ENCODE peak calls at places on chromosomes 1 and 21, in ten cellular contexts. One of them, this sample, is unnamed.

GRCh38 chr1:8165595-8166360 is 139.7 kb upstream of the ERRFI1 start:
- DNase-seq in AG04450: no peak
- DNase-seq in brain microvascular endothelial cell: no peak
- DNase-seq in dorsolateral prefrontal cortex: no peak
- DNase-seq in upper lobe of right lung: no peak
- DNase-seq in tibial nerve: no peak
- DNase-seq in kidney: no peak
- DNase-seq in PC-3: no peak
- DNase-seq in OCI-LY7: peak; percentile 5
- DNase-seq in LNCaP clone FGC: no peak
- DNase-seq in this sample: no peak

GRCh38 chr1:117061986-117062415 is 1.9 kb downstream of the TTF2 start:
- DNase-seq in OCI-LY7: no peak
- DNase-seq in dorsolateral prefrontal cortex: no peak
- DNase-seq in PC-3: peak; percentile 28
- DNase-seq in AG04450: peak; percentile 29
- DNase-seq in kidney: no peak
- DNase-seq in brain microvascular endothelial cell: peak; percentile 83
- DNase-seq in upper lobe of right lung: no peak
- DNase-seq in tibial nerve: no peak
- DNase-seq in LNCaP clone FGC: no peak
- DNase-seq in this sample: peak; percentile 25

GRCh38 chr1:234702342-234703000 is 92.5 kb upstream of the IRF2BP2 start:
- DNase-seq in upper lobe of right lung: no peak
- DNase-seq in OCI-LY7: no peak
- DNase-seq in tibial nerve: peak; percentile 49
- DNase-seq in dorsolateral prefrontal cortex: no peak
- DNase-seq in PC-3: no peak
- DNase-seq in AG04450: no peak
- DNase-seq in brain microvascular endothelial cell: no peak
- DNase-seq in kidney: no peak
- DNase-seq in LNCaP clone FGC: no peak
- DNase-seq in this sample: no peak

GRCh38 chr1:231021540-231022031 is 18.5 kb downstream of the FAM89A start:
- DNase-seq in upper lobe of right lung: no peak
- DNase-seq in tibial nerve: no peak
- DNase-seq in LNCaP clone FGC: no peak
- DNase-seq in AG04450: no peak
- DNase-seq in dorsolateral prefrontal cortex: no peak
- DNase-seq in brain microvascular endothelial cell: peak; percentile 61
- DNase-seq in PC-3: peak; percentile 55
- DNase-seq in OCI-LY7: no peak
- DNase-seq in kidney: no peak
- DNase-seq in this sample: no peak

GRCh38 chr1:152050886-152051764 is 14.3 kb upstream of the S100A11 start:
- DNase-seq in OCI-LY7: no peak
- DNase-seq in dorsolateral prefrontal cortex: no peak
- DNase-seq in AG04450: no peak
- DNase-seq in kidney: no peak
- DNase-seq in brain microvascular endothelial cell: no peak
- DNase-seq in PC-3: peak; percentile 44
- DNase-seq in upper lobe of right lung: no peak
- DNase-seq in LNCaP clone FGC: no peak
- DNase-seq in tibial nerve: no peak
- DNase-seq in this sample: no peak

GRCh38 chr1:182781849-182782586 is 7.6 kb upstream of the NPL start:
- DNase-seq in OCI-LY7: peak; percentile 86
- DNase-seq in dorsolateral prefrontal cortex: peak; percentile 64
- DNase-seq in LNCaP clone FGC: peak; percentile 49
- DNase-seq in upper lobe of right lung: peak; percentile 80
- DNase-seq in AG04450: no peak
- DNase-seq in tibial nerve: peak; percentile 45
- DNase-seq in PC-3: peak; percentile 59
- DNase-seq in kidney: peak; percentile 77
- DNase-seq in brain microvascular endothelial cell: peak; percentile 35
- DNase-seq in this sample: no peak

GRCh38 chr1:88061106-88061829 is 622.8 kb upstream of the PKN2 start:
- DNase-seq in brain microvascular endothelial cell: peak; percentile 57
- DNase-seq in kidney: no peak
- DNase-seq in OCI-LY7: peak; percentile 19
- DNase-seq in upper lobe of right lung: no peak
- DNase-seq in dorsolateral prefrontal cortex: no peak
- DNase-seq in AG04450: peak; percentile 20
- DNase-seq in PC-3: peak; percentile 84
- DNase-seq in LNCaP clone FGC: peak; percentile 0
- DNase-seq in tibial nerve: peak; percentile 23
- DNase-seq in this sample: peak; percentile 39

GRCh38 chr1:1430114-1430982 is 5.1 kb upstream of the VWA1 start:
- DNase-seq in LNCaP clone FGC: no peak
- DNase-seq in AG04450: no peak
- DNase-seq in PC-3: no peak
- DNase-seq in brain microvascular endothelial cell: no peak
- DNase-seq in OCI-LY7: no peak
- DNase-seq in dorsolateral prefrontal cortex: peak; percentile 73
- DNase-seq in upper lobe of right lung: peak; percentile 84
- DNase-seq in kidney: peak; percentile 95
- DNase-seq in tibial nerve: peak; percentile 69
- DNase-seq in this sample: no peak

GRCh38 chr1:111399792-111400610 is 27.5 kb downstream of the OVGP1 start:
- DNase-seq in tibial nerve: peak; percentile 36
- DNase-seq in AG04450: no peak
- DNase-seq in dorsolateral prefrontal cortex: no peak
- DNase-seq in PC-3: peak; percentile 78
- DNase-seq in OCI-LY7: peak; percentile 67
- DNase-seq in kidney: no peak
- DNase-seq in brain microvascular endothelial cell: peak; percentile 42
- DNase-seq in LNCaP clone FGC: no peak
- DNase-seq in upper lobe of right lung: no peak
- DNase-seq in this sample: peak; percentile 10

DNA sequence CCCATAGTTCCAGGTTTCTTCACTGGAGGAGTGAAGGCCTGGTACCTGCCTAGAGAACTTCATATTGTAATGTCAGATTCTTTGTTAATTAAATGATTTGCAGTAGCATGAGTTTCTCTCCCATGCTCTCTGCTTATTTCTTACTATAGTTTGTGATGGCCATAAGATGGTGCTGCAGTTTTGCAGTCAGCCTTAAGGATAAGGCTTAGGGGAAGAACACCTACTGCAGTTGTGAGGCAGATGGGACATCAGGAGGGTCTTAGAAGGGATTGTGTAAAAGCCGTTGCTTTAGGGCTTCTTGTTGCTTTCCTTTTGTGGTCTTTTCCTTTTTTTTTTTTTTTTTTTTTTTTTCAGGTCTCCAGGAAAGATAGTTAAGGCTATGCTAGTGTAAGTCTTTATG is 61.8 kb downstream of the MACF1 start:
- DNase-seq in PC-3: peak; percentile 20
- DNase-seq in brain microvascular endothelial cell: no peak
- DNase-seq in AG04450: no peak
- DNase-seq in OCI-LY7: peak; percentile 51
- DNase-seq in kidney: no peak
- DNase-seq in upper lobe of right lung: no peak
- DNase-seq in LNCaP clone FGC: no peak
- DNase-seq in tibial nerve: no peak
- DNase-seq in dorsolateral prefrontal cortex: no peak
- DNase-seq in this sample: no peak
- TF ChIP-seq CTCF in PC-3: peak; percentile 41
- TF ChIP-seq CTCF in brain microvascular endothelial cell: peak; percentile 17
- TF ChIP-seq CTCF in AG04450: peak; percentile 11
- TF ChIP-seq CTCF in OCI-LY7: peak; percentile 69
- TF ChIP-seq CTCF in kidney: no peak
- TF ChIP-seq CTCF in upper lobe of right lung: no peak
- TF ChIP-seq CTCF in LNCaP clone FGC: peak; percentile 68
- TF ChIP-seq CTCF in tibial nerve: peak; percentile 6
- TF ChIP-seq CTCF in dorsolateral prefrontal cortex: peak; percentile 59
- TF ChIP-seq CTCF in this sample: no peak

GRCh38 chr21:46295177-46295711 is 9.1 kb downstream of the YBEY start:
- DNase-seq in brain microvascular endothelial cell: peak; percentile 46
- DNase-seq in PC-3: no peak
- DNase-seq in OCI-LY7: no peak
- DNase-seq in dorsolateral prefrontal cortex: no peak
- DNase-seq in tibial nerve: no peak
- DNase-seq in LNCaP clone FGC: no peak
- DNase-seq in AG04450: peak; percentile 29
- DNase-seq in upper lobe of right lung: no peak
- DNase-seq in kidney: no peak
- DNase-seq in this sample: no peak

GRCh38 chr21:46295996-46296752 is 10.0 kb downstream of the YBEY start:
- DNase-seq in dorsolateral prefrontal cortex: peak; percentile 62
- DNase-seq in upper lobe of right lung: peak; percentile 91
- DNase-seq in PC-3: no peak
- DNase-seq in brain microvascular endothelial cell: peak; percentile 45
- DNase-seq in OCI-LY7: peak; percentile 71
- DNase-seq in kidney: peak; percentile 93
- DNase-seq in AG04450: no peak
- DNase-seq in LNCaP clone FGC: no peak
- DNase-seq in tibial nerve: peak; percentile 85
- DNase-seq in this sample: peak; percentile 76

GRCh38 chr21:46299167-46299566 is 13.0 kb downstream of the YBEY start:
- DNase-seq in LNCaP clone FGC: no peak
- DNase-seq in upper lobe of right lung: no peak
- DNase-seq in PC-3: no peak
- DNase-seq in tibial nerve: no peak
- DNase-seq in OCI-LY7: no peak
- DNase-seq in brain microvascular endothelial cell: no peak
- DNase-seq in dorsolateral prefrontal cortex: no peak
- DNase-seq in kidney: no peak
- DNase-seq in AG04450: no peak
- DNase-seq in this sample: no peak

GRCh38 chr21:46297311-46298082 is 11.4 kb downstream of the YBEY start:
- DNase-seq in brain microvascular endothelial cell: no peak
- DNase-seq in dorsolateral prefrontal cortex: no peak
- DNase-seq in tibial nerve: no peak
- DNase-seq in AG04450: no peak
- DNase-seq in OCI-LY7: no peak
- DNase-seq in LNCaP clone FGC: no peak
- DNase-seq in kidney: no peak
- DNase-seq in PC-3: no peak
- DNase-seq in upper lobe of right lung: no peak
- DNase-seq in this sample: no peak

DNA sequence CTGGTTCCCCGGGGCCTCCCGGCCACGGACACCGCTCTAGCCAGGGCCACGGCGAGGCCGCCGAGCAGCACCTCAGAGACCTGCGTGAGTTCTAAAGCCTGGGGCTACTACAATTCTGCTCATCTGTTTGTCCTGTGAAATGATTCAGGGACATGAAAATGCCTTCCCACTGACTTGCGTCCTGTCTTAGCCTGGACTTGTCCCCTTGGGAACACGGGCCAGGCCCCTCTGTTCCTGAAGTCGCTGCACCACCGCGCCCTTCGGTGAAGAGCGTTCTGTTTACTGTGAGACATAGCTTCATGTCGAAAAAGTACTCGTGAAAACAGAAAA is 11.9 kb downstream of the YBEY start:
- DNase-seq in kidney: no peak
- DNase-seq in OCI-LY7: no peak
- DNase-seq in brain microvascular endothelial cell: no peak
- DNase-seq in dorsolateral prefrontal cortex: no peak
- DNase-seq in AG04450: no peak
- DNase-seq in PC-3: no peak
- DNase-seq in tibial nerve: no peak
- DNase-seq in LNCaP clone FGC: no peak
- DNase-seq in upper lobe of right lung: no peak
- DNase-seq in this sample: no peak
- H3K4me3 ChIP-seq in kidney: peak overlapping the region; percentile 24
- H3K4me3 ChIP-seq in OCI-LY7: no peak overlapping the region
- H3K4me3 ChIP-seq in brain microvascular endothelial cell: peak overlapping the region; percentile 53
- H3K4me3 ChIP-seq in dorsolateral prefrontal cortex: peak overlapping the region; percentile 21
- H3K4me3 ChIP-seq in AG04450: no peak overlapping the region
- H3K4me3 ChIP-seq in PC-3: no peak overlapping the region
- H3K4me3 ChIP-seq in tibial nerve: peak overlapping the region; percentile 40
- H3K4me3 ChIP-seq in LNCaP clone FGC: no peak overlapping the region
- H3K4me3 ChIP-seq in upper lobe of right lung: peak overlapping the region; percentile 53
- H3K4me3 ChIP-seq in this sample: no peak overlapping the region

GRCh38 chr1:225735252-225736149 is 42.1 kb upstream of the SRP9 start:
- DNase-seq in tibial nerve: peak; percentile 50
- DNase-seq in brain microvascular endothelial cell: peak; percentile 95
- DNase-seq in kidney: peak; percentile 86
- DNase-seq in upper lobe of right lung: peak; percentile 70
- DNase-seq in OCI-LY7: no peak
- DNase-seq in LNCaP clone FGC: no peak
- DNase-seq in AG04450: peak; percentile 81
- DNase-seq in dorsolateral prefrontal cortex: peak; percentile 65
- DNase-seq in PC-3: peak; percentile 95
- DNase-seq in this sample: peak; percentile 94
- TF ChIP-seq CTCF in tibial nerve: no peak
- TF ChIP-seq CTCF in brain microvascular endothelial cell: peak; percentile 33
- TF ChIP-seq CTCF in kidney: peak; percentile 19
- TF ChIP-seq CTCF in upper lobe of right lung: no peak
- TF ChIP-seq CTCF in OCI-LY7: no peak
- TF ChIP-seq CTCF in LNCaP clone FGC: no peak
- TF ChIP-seq CTCF in AG04450: no peak
- TF ChIP-seq CTCF in dorsolateral prefrontal cortex: no peak
- TF ChIP-seq CTCF in PC-3: peak; percentile 25
- TF ChIP-seq CTCF in this sample: peak; percentile 20

GRCh38 chr1:184020328-184020727 is 17.2 kb downstream of the COLGALT2 start:
- DNase-seq in kidney: no peak
- DNase-seq in PC-3: no peak
- DNase-seq in upper lobe of right lung: no peak
- DNase-seq in dorsolateral prefrontal cortex: no peak
- DNase-seq in OCI-LY7: no peak
- DNase-seq in brain microvascular endothelial cell: no peak
- DNase-seq in tibial nerve: no peak
- DNase-seq in LNCaP clone FGC: no peak
- DNase-seq in AG04450: no peak
- DNase-seq in this sample: no peak
- H3K4me3 ChIP-seq in kidney: no peak overlapping the region
- H3K4me3 ChIP-seq in PC-3: no peak overlapping the region
- H3K4me3 ChIP-seq in upper lobe of right lung: no peak overlapping the region
- H3K4me3 ChIP-seq in dorsolateral prefrontal cortex: no peak overlapping the region
- H3K4me3 ChIP-seq in OCI-LY7: no peak overlapping the region
- H3K4me3 ChIP-seq in brain microvascular endothelial cell: no peak overlapping the region
- H3K4me3 ChIP-seq in tibial nerve: no peak overlapping the region
- H3K4me3 ChIP-seq in LNCaP clone FGC: no peak overlapping the region
- H3K4me3 ChIP-seq in AG04450: no peak overlapping the region
- H3K4me3 ChIP-seq in this sample: no peak overlapping the region

GRCh38 chr21:30256100-30256499 is 26.6 kb downstream of the KRTAP24-1 start:
- DNase-seq in upper lobe of right lung: no peak
- DNase-seq in dorsolateral prefrontal cortex: no peak
- DNase-seq in brain microvascular endothelial cell: no peak
- DNase-seq in PC-3: peak; percentile 50
- DNase-seq in AG04450: no peak
- DNase-seq in tibial nerve: no peak
- DNase-seq in OCI-LY7: no peak
- DNase-seq in LNCaP clone FGC: no peak
- DNase-seq in kidney: no peak
- DNase-seq in this sample: no peak

GRCh38 chr21:30255679-30256078 is 27.1 kb downstream of the KRTAP24-1 start:
- DNase-seq in brain microvascular endothelial cell: no peak
- DNase-seq in OCI-LY7: no peak
- DNase-seq in LNCaP clone FGC: no peak
- DNase-seq in tibial nerve: no peak
- DNase-seq in AG04450: no peak
- DNase-seq in PC-3: no peak
- DNase-seq in kidney: no peak
- DNase-seq in upper lobe of right lung: no peak
- DNase-seq in dorsolateral prefrontal cortex: no peak
- DNase-seq in this sample: no peak

GRCh38 chr21:30251781-30252180 is 31.0 kb downstream of the KRTAP24-1 start:
- DNase-seq in OCI-LY7: no peak
- DNase-seq in LNCaP clone FGC: no peak
- DNase-seq in upper lobe of right lung: no peak
- DNase-seq in tibial nerve: no peak
- DNase-seq in kidney: no peak
- DNase-seq in brain microvascular endothelial cell: no peak
- DNase-seq in AG04450: no peak
- DNase-seq in PC-3: peak; percentile 15
- DNase-seq in dorsolateral prefrontal cortex: no peak
- DNase-seq in this sample: no peak

GRCh38 chr21:30257773-30258172 is 25.0 kb downstream of the KRTAP24-1 start:
- DNase-seq in dorsolateral prefrontal cortex: no peak
- DNase-seq in LNCaP clone FGC: peak; percentile 46
- DNase-seq in brain microvascular endothelial cell: peak; percentile 49
- DNase-seq in PC-3: peak; percentile 79
- DNase-seq in kidney: no peak
- DNase-seq in OCI-LY7: peak; percentile 13
- DNase-seq in tibial nerve: no peak
- DNase-seq in AG04450: no peak
- DNase-seq in upper lobe of right lung: no peak
- DNase-seq in this sample: no peak
- TF ChIP-seq CTCF in dorsolateral prefrontal cortex: no peak
- TF ChIP-seq CTCF in LNCaP clone FGC: peak; percentile 67
- TF ChIP-seq CTCF in brain microvascular endothelial cell: peak; percentile 57
- TF ChIP-seq CTCF in PC-3: peak; percentile 73
- TF ChIP-seq CTCF in kidney: peak; percentile 35
- TF ChIP-seq CTCF in OCI-LY7: peak; percentile 57
- TF ChIP-seq CTCF in tibial nerve: peak; percentile 9
- TF ChIP-seq CTCF in AG04450: no peak
- TF ChIP-seq CTCF in upper lobe of right lung: no peak
- TF ChIP-seq CTCF in this sample: no peak